ENCODE peak calls at places on chromosomes 5 and 9, in eight cellular contexts. One of them, this sample, is unnamed.

GRCh38 chr5:115844321-115844817 is 2.6 kb downstream of the AP3S1 start:
- DNase-seq in T-helper 17 cell: no peak
- DNase-seq in AG09319: no peak
- DNase-seq in retina: no peak
- DNase-seq in fibroblast of mammary gland: no peak
- DNase-seq in left colon: no peak
- DNase-seq in effector memory CD8-positive, alpha-beta T cell: no peak
- DNase-seq in AG20443: no peak
- DNase-seq in this sample: no peak

GRCh38 chr5:52725065-52725746 is 62.5 kb upstream of the ITGA1 start:
- DNase-seq in T-helper 17 cell: peak
- DNase-seq in AG09319: no peak
- DNase-seq in retina: no peak
- DNase-seq in fibroblast of mammary gland: no peak
- DNase-seq in left colon: peak
- DNase-seq in effector memory CD8-positive, alpha-beta T cell: peak
- DNase-seq in AG20443: no peak
- DNase-seq in this sample: peak

GRCh38 chr5:122874179-122874875 is 28.9 kb downstream of the SNX24 start:
- DNase-seq in T-helper 17 cell: no peak
- DNase-seq in AG09319: no peak
- DNase-seq in retina: no peak
- DNase-seq in fibroblast of mammary gland: peak
- DNase-seq in left colon: no peak
- DNase-seq in effector memory CD8-positive, alpha-beta T cell: no peak
- DNase-seq in AG20443: no peak
- DNase-seq in this sample: no peak

GRCh38 chr5:149409268-149409948 is 30.3 kb upstream of the IL17B start:
- DNase-seq in T-helper 17 cell: no peak
- DNase-seq in AG09319: no peak
- DNase-seq in retina: no peak
- DNase-seq in fibroblast of mammary gland: no peak
- DNase-seq in left colon: no peak
- DNase-seq in effector memory CD8-positive, alpha-beta T cell: no peak
- DNase-seq in AG20443: no peak
- DNase-seq in this sample: no peak

GRCh38 chr9:78549711-78550110 is 252.8 kb downstream of the PSAT1 start:
- DNase-seq in T-helper 17 cell: no peak
- DNase-seq in AG09319: no peak
- DNase-seq in retina: no peak
- DNase-seq in fibroblast of mammary gland: no peak
- DNase-seq in left colon: no peak
- DNase-seq in effector memory CD8-positive, alpha-beta T cell: no peak
- DNase-seq in AG20443: peak
- DNase-seq in this sample: no peak

GRCh38 chr9:132588501-132589147 is 6.2 kb downstream of the BARHL1 start:
- DNase-seq in T-helper 17 cell: no peak
- DNase-seq in AG09319: no peak
- DNase-seq in retina: peak
- DNase-seq in fibroblast of mammary gland: no peak
- DNase-seq in left colon: no peak
- DNase-seq in effector memory CD8-positive, alpha-beta T cell: no peak
- DNase-seq in AG20443: peak
- DNase-seq in this sample: no peak

GRCh38 chr9:28471261-28471660 is 898.0 kb upstream of the C9orf72 start:
- DNase-seq in T-helper 17 cell: no peak
- DNase-seq in AG09319: no peak
- DNase-seq in retina: no peak
- DNase-seq in fibroblast of mammary gland: no peak
- DNase-seq in left colon: no peak
- DNase-seq in effector memory CD8-positive, alpha-beta T cell: no peak
- DNase-seq in AG20443: no peak
- DNase-seq in this sample: no peak

GRCh38 chr5:58933891-58934628 is 351.2 kb downstream of the RAB3C start:
- DNase-seq in T-helper 17 cell: peak
- DNase-seq in AG09319: no peak
- DNase-seq in retina: no peak
- DNase-seq in fibroblast of mammary gland: no peak
- DNase-seq in left colon: no peak
- DNase-seq in effector memory CD8-positive, alpha-beta T cell: no peak
- DNase-seq in AG20443: no peak
- DNase-seq in this sample: peak

GRCh38 chr5:28903643-28904042 is 1865.3 kb upstream of the CDH9 start:
- DNase-seq in T-helper 17 cell: no peak
- DNase-seq in AG09319: no peak
- DNase-seq in retina: no peak
- DNase-seq in fibroblast of mammary gland: no peak
- DNase-seq in left colon: no peak
- DNase-seq in effector memory CD8-positive, alpha-beta T cell: no peak
- DNase-seq in AG20443: no peak
- DNase-seq in this sample: no peak

GRCh38 chr9:112048924-112049785 is 125.9 kb downstream of the SUSD1 start:
- DNase-seq in T-helper 17 cell: no peak
- DNase-seq in AG09319: peak
- DNase-seq in retina: no peak
- DNase-seq in fibroblast of mammary gland: peak
- DNase-seq in left colon: peak
- DNase-seq in effector memory CD8-positive, alpha-beta T cell: no peak
- DNase-seq in AG20443: peak
- DNase-seq in this sample: no peak

GRCh38 chr5:149779071-149779470 is 49.0 kb downstream of the PPARGC1B start:
- DNase-seq in T-helper 17 cell: no peak
- DNase-seq in AG09319: no peak
- DNase-seq in retina: no peak
- DNase-seq in fibroblast of mammary gland: no peak
- DNase-seq in left colon: no peak
- DNase-seq in effector memory CD8-positive, alpha-beta T cell: no peak
- DNase-seq in AG20443: no peak
- DNase-seq in this sample: no peak

GRCh38 chr9:12631866-12632265 is 61.3 kb upstream of the TYRP1 start:
- DNase-seq in T-helper 17 cell: no peak
- DNase-seq in AG09319: no peak
- DNase-seq in retina: no peak
- DNase-seq in fibroblast of mammary gland: no peak
- DNase-seq in left colon: no peak
- DNase-seq in effector memory CD8-positive, alpha-beta T cell: no peak
- DNase-seq in AG20443: no peak
- DNase-seq in this sample: no peak

GRCh38 chr5:147956064-147956841 is 49.9 kb upstream of the C5orf46 start:
- DNase-seq in T-helper 17 cell: no peak
- DNase-seq in AG09319: no peak
- DNase-seq in retina: no peak
- DNase-seq in fibroblast of mammary gland: no peak
- DNase-seq in left colon: no peak
- DNase-seq in effector memory CD8-positive, alpha-beta T cell: no peak
- DNase-seq in AG20443: no peak
- DNase-seq in this sample: no peak

GRCh38 chr5:1431021-1431811 is 14.0 kb downstream of the SLC6A3 start:
- DNase-seq in T-helper 17 cell: no peak
- DNase-seq in AG09319: no peak
- DNase-seq in retina: no peak
- DNase-seq in fibroblast of mammary gland: no peak
- DNase-seq in left colon: no peak
- DNase-seq in effector memory CD8-positive, alpha-beta T cell: no peak
- DNase-seq in AG20443: no peak
- DNase-seq in this sample: no peak

GRCh38 chr5:157558089-157558595 is 17.4 kb downstream of the ADAM19 start:
- DNase-seq in T-helper 17 cell: no peak
- DNase-seq in AG09319: no peak
- DNase-seq in retina: no peak
- DNase-seq in fibroblast of mammary gland: peak
- DNase-seq in left colon: no peak
- DNase-seq in effector memory CD8-positive, alpha-beta T cell: no peak
- DNase-seq in AG20443: no peak
- DNase-seq in this sample: no peak

GRCh38 chr5:172769598-172770373 is 1.2 kb downstream of the DUSP1 start:
- DNase-seq in T-helper 17 cell: peak
- DNase-seq in AG09319: no peak
- DNase-seq in retina: peak
- DNase-seq in fibroblast of mammary gland: peak
- DNase-seq in left colon: no peak
- DNase-seq in effector memory CD8-positive, alpha-beta T cell: peak
- DNase-seq in AG20443: no peak
- DNase-seq in this sample: peak

GRCh38 chr5:7634837-7635236 is 216.1 kb downstream of the CFAP90 start:
- DNase-seq in T-helper 17 cell: no peak
- DNase-seq in AG09319: no peak
- DNase-seq in retina: no peak
- DNase-seq in fibroblast of mammary gland: no peak
- DNase-seq in left colon: no peak
- DNase-seq in effector memory CD8-positive, alpha-beta T cell: no peak
- DNase-seq in AG20443: no peak
- DNase-seq in this sample: no peak

GRCh38 chr9:33166263-33167083 is 663 bp downstream of the B4GALT1 start:
- DNase-seq in T-helper 17 cell: no peak
- DNase-seq in AG09319: no peak
- DNase-seq in retina: no peak
- DNase-seq in fibroblast of mammary gland: peak
- DNase-seq in left colon: peak
- DNase-seq in effector memory CD8-positive, alpha-beta T cell: peak
- DNase-seq in AG20443: peak
- DNase-seq in this sample: no peak

GRCh38 chr5:158020555-158021418 is 161.8 kb upstream of the CLINT1 start:
- DNase-seq in T-helper 17 cell: no peak
- DNase-seq in AG09319: no peak
- DNase-seq in retina: no peak
- DNase-seq in fibroblast of mammary gland: peak
- DNase-seq in left colon: no peak
- DNase-seq in effector memory CD8-positive, alpha-beta T cell: no peak
- DNase-seq in AG20443: no peak
- DNase-seq in this sample: no peak

GRCh38 chr5:169944115-169944514 is 36.2 kb downstream of the INSYN2B start:
- DNase-seq in T-helper 17 cell: no peak
- DNase-seq in AG09319: no peak
- DNase-seq in retina: no peak
- DNase-seq in fibroblast of mammary gland: no peak
- DNase-seq in left colon: no peak
- DNase-seq in effector memory CD8-positive, alpha-beta T cell: no peak
- DNase-seq in AG20443: no peak
- DNase-seq in this sample: no peak

GRCh38 chr5:170397059-170397458 is 7.9 kb upstream of the KCNMB1 start:
- DNase-seq in T-helper 17 cell: no peak
- DNase-seq in AG09319: no peak
- DNase-seq in retina: no peak
- DNase-seq in fibroblast of mammary gland: no peak
- DNase-seq in left colon: no peak
- DNase-seq in effector memory CD8-positive, alpha-beta T cell: no peak
- DNase-seq in AG20443: no peak
- DNase-seq in this sample: no peak

GRCh38 chr9:122223435-122223834 is 5.3 kb downstream of the LHX6 start:
- DNase-seq in T-helper 17 cell: no peak
- DNase-seq in AG09319: no peak
- DNase-seq in retina: no peak
- DNase-seq in fibroblast of mammary gland: no peak
- DNase-seq in left colon: no peak
- DNase-seq in effector memory CD8-positive, alpha-beta T cell: no peak
- DNase-seq in AG20443: no peak
- DNase-seq in this sample: no peak

GRCh38 chr9:127968717-127969383 is 11.9 kb downstream of the EEIG1 start:
- DNase-seq in T-helper 17 cell: no peak
- DNase-seq in AG09319: peak
- DNase-seq in retina: no peak
- DNase-seq in fibroblast of mammary gland: peak
- DNase-seq in left colon: no peak
- DNase-seq in effector memory CD8-positive, alpha-beta T cell: no peak
- DNase-seq in AG20443: peak
- DNase-seq in this sample: no peak

GRCh38 chr5:83608122-83608521 is 112.5 kb downstream of the HAPLN1 start:
- DNase-seq in T-helper 17 cell: no peak
- DNase-seq in AG09319: no peak
- DNase-seq in retina: peak
- DNase-seq in fibroblast of mammary gland: peak
- DNase-seq in left colon: peak
- DNase-seq in effector memory CD8-positive, alpha-beta T cell: no peak
- DNase-seq in AG20443: peak
- DNase-seq in this sample: no peak

GRCh38 chr5:91079037-91079436 is 304.1 kb downstream of the ARRDC3 start:
- DNase-seq in T-helper 17 cell: no peak
- DNase-seq in AG09319: peak
- DNase-seq in retina: peak
- DNase-seq in fibroblast of mammary gland: peak
- DNase-seq in left colon: no peak
- DNase-seq in effector memory CD8-positive, alpha-beta T cell: no peak
- DNase-seq in AG20443: no peak
- DNase-seq in this sample: no peak

GRCh38 chr9:129550199-129550839 is 70.6 kb downstream of the C9orf50 start:
- DNase-seq in T-helper 17 cell: no peak
- DNase-seq in AG09319: peak
- DNase-seq in retina: peak
- DNase-seq in fibroblast of mammary gland: peak
- DNase-seq in left colon: peak
- DNase-seq in effector memory CD8-positive, alpha-beta T cell: no peak
- DNase-seq in AG20443: peak
- DNase-seq in this sample: no peak

GRCh38 chr5:179313849-179314521 is 31.3 kb downstream of the ADAMTS2 start:
- DNase-seq in T-helper 17 cell: no peak
- DNase-seq in AG09319: peak
- DNase-seq in retina: peak
- DNase-seq in fibroblast of mammary gland: peak
- DNase-seq in left colon: peak
- DNase-seq in effector memory CD8-positive, alpha-beta T cell: no peak
- DNase-seq in AG20443: peak
- DNase-seq in this sample: no peak

GRCh38 chr5:170495796-170496195 is 8.0 kb upstream of the KCNIP1 start:
- DNase-seq in T-helper 17 cell: no peak
- DNase-seq in AG09319: no peak
- DNase-seq in retina: peak
- DNase-seq in fibroblast of mammary gland: no peak
- DNase-seq in left colon: no peak
- DNase-seq in effector memory CD8-positive, alpha-beta T cell: no peak
- DNase-seq in AG20443: no peak
- DNase-seq in this sample: no peak

GRCh38 chr5:74094096-74094778 is 468.2 kb downstream of the ARHGEF28 start:
- DNase-seq in T-helper 17 cell: no peak
- DNase-seq in AG09319: no peak
- DNase-seq in retina: no peak
- DNase-seq in fibroblast of mammary gland: peak
- DNase-seq in left colon: peak
- DNase-seq in effector memory CD8-positive, alpha-beta T cell: no peak
- DNase-seq in AG20443: no peak
- DNase-seq in this sample: no peak

GRCh38 chr9:37908698-37909186 is 4.8 kb upstream of the SLC25A51 start:
- DNase-seq in T-helper 17 cell: no peak
- DNase-seq in AG09319: no peak
- DNase-seq in retina: no peak
- DNase-seq in fibroblast of mammary gland: peak
- DNase-seq in left colon: no peak
- DNase-seq in effector memory CD8-positive, alpha-beta T cell: no peak
- DNase-seq in AG20443: peak
- DNase-seq in this sample: no peak

GRCh38 chr5:144072518-144072927 is 97.9 kb downstream of the YIPF5 start:
- DNase-seq in T-helper 17 cell: no peak
- DNase-seq in AG09319: peak
- DNase-seq in retina: no peak
- DNase-seq in fibroblast of mammary gland: peak
- DNase-seq in left colon: no peak
- DNase-seq in effector memory CD8-positive, alpha-beta T cell: no peak
- DNase-seq in AG20443: peak
- DNase-seq in this sample: no peak

GRCh38 chr5:172835246-172836030 is 1.4 kb downstream of the ERGIC1 start:
- DNase-seq in T-helper 17 cell: no peak
- DNase-seq in AG09319: no peak
- DNase-seq in retina: no peak
- DNase-seq in fibroblast of mammary gland: peak
- DNase-seq in left colon: no peak
- DNase-seq in effector memory CD8-positive, alpha-beta T cell: no peak
- DNase-seq in AG20443: no peak
- DNase-seq in this sample: peak

GRCh38 chr5:168472329-168472728 is 13.9 kb upstream of the RARS1 start:
- DNase-seq in T-helper 17 cell: no peak
- DNase-seq in AG09319: peak
- DNase-seq in retina: no peak
- DNase-seq in fibroblast of mammary gland: peak
- DNase-seq in left colon: no peak
- DNase-seq in effector memory CD8-positive, alpha-beta T cell: no peak
- DNase-seq in AG20443: peak
- DNase-seq in this sample: no peak

GRCh38 chr5:90381213-90381929 is 28.2 kb downstream of the CETN3 start:
- DNase-seq in T-helper 17 cell: no peak
- DNase-seq in AG09319: no peak
- DNase-seq in retina: no peak
- DNase-seq in fibroblast of mammary gland: no peak
- DNase-seq in left colon: peak
- DNase-seq in effector memory CD8-positive, alpha-beta T cell: no peak
- DNase-seq in AG20443: no peak
- DNase-seq in this sample: no peak

This sample was measured in central memory CD4-positive, alpha-beta T cell.